ENCODE peak calls at places on chromosomes 5 and 9, in six cellular contexts. H is OCI-LY7, A is heart left ventricle, Q is ovary, I is pancreas, J is AG04450. D is an unnamed sample.

GRCh38 chr5:172113036-172113435 is 75.0 kb downstream of the STK10 start:
- DNase-seq in H (peak), I (no peak), Q (no peak), A (no peak), J (no peak), D (no peak)

GRCh38 chr9:125919565-125919964 is 172.4 kb downstream of the PBX3 start:
- DNase-seq in J (peak), H (no peak), I (no peak), Q (no peak), A (no peak), D (no peak)

GRCh38 chr5:174581483-174581882 is 142.9 kb upstream of the MSX2 start:
- DNase-seq in H (peak), A (no peak), I (no peak), J (no peak), Q (no peak), D (no peak)

GRCh38 chr5:99646011-99646647 is 717.3 kb upstream of the CHD1 start:
- DNase-seq in H (no peak), I (no peak), Q (no peak), J (no peak), A (no peak), D (no peak)

GRCh38 chr5:153632748-153633290 is 142.3 kb downstream of the GRIA1 start:
- DNase-seq in Q (no peak), A (no peak), J (no peak), I (no peak), H (no peak), D (peak)

GRCh38 chr9:6805532-6805931 is 47.8 kb downstream of the KDM4C start:
- DNase-seq in J (peak), A (peak), I (no peak), Q (no peak), H (no peak), D (no peak)

GRCh38 chr5:177428574-177429217 is 2.2 kb downstream of the GRK6 start:
- DNase-seq in J (no peak), Q (no peak), H (no peak), I (no peak), A (no peak), D (no peak)

GRCh38 chr9:36845844-36846243 is 188.2 kb downstream of the PAX5 start:
- DNase-seq in J (no peak), A (no peak), I (no peak), Q (no peak), H (no peak), D (no peak)

GRCh38 chr5:126552614-126553013 is 42.4 kb downstream of the ALDH7A1 start:
- DNase-seq in A (no peak), J (no peak), Q (no peak), I (no peak), H (no peak), D (no peak)

GRCh38 chr5:135240283-135240633 is 158.8 kb downstream of the MACROH2A1 start:
- DNase-seq in H (no peak), A (no peak), Q (no peak), J (no peak), I (no peak), D (no peak)
- TF ChIP-seq CTCF in H (no peak), A (no peak), Q (no peak), J (no peak), I (no peak), D (no peak)

GRCh38 chr5:75616961-75617660 is 5.9 kb downstream of the ANKDD1B start:
- DNase-seq in A (no peak), I (no peak), Q (no peak), H (no peak), J (no peak), D (no peak)
- H3K4me3 ChIP-seq in A (no peak), I (no peak), Q (no peak), H (no peak), J (no peak), D (no peak)

DNA sequence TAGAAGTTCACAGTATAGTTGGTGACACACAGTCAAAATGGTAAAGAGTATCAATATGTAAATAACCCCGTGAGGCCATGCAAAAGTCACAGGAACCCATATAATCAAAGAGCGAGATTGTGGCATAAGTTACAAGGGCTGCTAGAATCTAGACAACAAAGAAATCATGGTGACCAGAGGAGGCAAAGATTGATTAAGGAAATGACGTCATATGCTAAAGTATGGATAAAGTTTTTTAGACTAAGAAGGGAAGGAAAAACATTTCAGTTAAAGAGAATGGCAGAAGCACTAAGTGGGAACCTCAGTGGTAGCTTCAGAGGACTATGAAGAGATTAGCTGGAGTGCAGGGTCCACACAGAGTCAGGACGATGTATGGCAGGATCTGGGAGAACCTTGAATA is 330.3 kb downstream of the NFIB start:
- DNase-seq in I (no peak), H (no peak), Q (no peak), J (no peak), A (no peak), D (no peak)
- TF ChIP-seq CTCF in I (no peak), H (no peak), Q (no peak), J (no peak), A (no peak), D (no peak)

DNA sequence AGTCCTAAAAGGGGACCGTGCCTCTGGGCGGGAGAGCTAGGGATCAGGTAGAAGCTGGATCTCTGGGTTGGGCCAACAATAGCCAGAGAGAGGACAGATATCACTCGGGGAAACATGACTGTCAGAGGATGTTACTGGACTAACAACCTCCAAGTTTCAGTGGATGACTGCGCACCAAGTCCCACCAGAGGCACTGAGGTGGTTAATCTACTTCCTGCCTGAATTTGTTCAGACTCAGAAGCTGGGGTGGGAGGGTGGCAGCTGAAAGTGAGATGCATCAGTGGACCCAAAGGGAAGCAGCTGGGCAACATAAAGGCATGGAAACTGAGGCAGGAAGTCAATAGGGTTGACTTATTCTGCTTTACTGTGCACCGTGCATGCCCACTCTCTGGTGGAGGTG is 130.1 kb upstream of the SLC44A1 start:
- DNase-seq in Q (no peak), I (no peak), J (no peak), H (peak), A (no peak), D (no peak)
- H3K4me3 ChIP-seq in Q (no peak), I (no peak), J (no peak), H (no peak), A (no peak), D (no peak)

GRCh38 chr9:136267261-136268111 is 21.9 kb upstream of the QSOX2 start:
- DNase-seq in I (peak), A (peak), J (peak), H (peak), Q (peak), D (peak)
- TF ChIP-seq CTCF in I (no peak), A (peak), J (peak), H (peak), Q (no peak), D (peak)

GRCh38 chr9:86903461-86904010 is 43.8 kb downstream of the GAS1 start:
- DNase-seq in J (no peak), H (no peak), I (no peak), A (no peak), Q (peak), D (no peak)
- H3K4me3 ChIP-seq in J (no peak), H (no peak), I (no peak), A (no peak), Q (no peak), D (no peak)

GRCh38 chr9:127698985-127699670 is 7.7 kb upstream of the CFAP157 start:
- DNase-seq in H (peak), A (peak), I (peak), J (peak), Q (peak), D (peak)
- TF ChIP-seq CTCF in H (no peak), A (peak), I (no peak), J (peak), Q (peak), D (no peak)

GRCh38 chr5:43396762-43397304 is 15.4 kb downstream of the CCL28 start:
- DNase-seq in J (no peak), Q (peak), H (no peak), A (no peak), I (peak), D (peak)
- H3K4me3 ChIP-seq in J (peak), Q (peak), H (no peak), A (peak), I (peak), D (peak)

D was measured in epithelial cell of esophagus.